ENCODE peak calls at places on chromosomes 13 and 19, in five cellular contexts. T is T47D, S is GM12878, H is SK-N-SH, L is K562. V is an unnamed sample.

GRCh38 chr19:45151821-45152503 is 8.8 kb downstream of the NKPD1 start:
- DNase-seq in T (no peak), S (no peak), H (no peak), L (no peak), V (no peak)

GRCh38 chr13:69124996-69125395 is 982.6 kb upstream of the ATXN8OS start:
- DNase-seq in T (no peak), S (no peak), H (no peak), L (no peak), V (no peak)

GRCh38 chr19:54469496-54469934 is 3.6 kb downstream of the CDC42EP5 start:
- DNase-seq in T (no peak), S (no peak), H (no peak), L (no peak), V (no peak)

GRCh38 chr19:47790398-47790814 is 11.9 kb downstream of the SELENOW start:
- DNase-seq in T (peak; percentile 67), S (no peak), H (peak; percentile 84), L (peak; percentile 88), V (peak; percentile 88)

GRCh38 chr19:294819-295686 is 3.9 kb upstream of the PLPP2 start:
- DNase-seq in T (no peak), S (no peak), H (peak; percentile 65), L (peak; percentile 80), V (no peak)

GRCh38 chr13:34265016-34265692 is 447.2 kb downstream of the RFC3 start:
- DNase-seq in T (no peak), S (no peak), H (no peak), L (no peak), V (no peak)

GRCh38 chr13:24709186-24709913 is 29.1 kb downstream of the ATP12A start:
- DNase-seq in T (no peak), S (no peak), H (no peak), L (no peak), V (no peak)

GRCh38 chr19:6587998-6588507 is 2.9 kb downstream of the CD70 start:
- DNase-seq in T (no peak), S (no peak), H (no peak), L (peak; percentile 18), V (no peak)

GRCh38 chr19:49896863-49897621 is at the start of gene IL4I1:
- DNase-seq in T (no peak), S (peak; percentile 96), H (no peak), L (no peak), V (no peak)

GRCh38 chr13:109336730-109337129 is 449.7 kb downstream of the IRS2 start:
- DNase-seq in T (no peak), S (no peak), H (no peak), L (no peak), V (no peak)

GRCh38 chr19:50191270-50191669 is 12.2 kb upstream of the MYH14 start:
- DNase-seq in T (no peak), S (peak; percentile 13), H (no peak), L (no peak), V (no peak)

GRCh38 chr13:111846396-111847174 is 220.4 kb upstream of the SOX1 start:
- DNase-seq in T (no peak), S (no peak), H (no peak), L (no peak), V (no peak)

GRCh38 chr13:40130871-40131636 is 475.6 kb downstream of the COG6 start:
- DNase-seq in T (no peak), S (no peak), H (no peak), L (no peak), V (peak; percentile 40)

GRCh38 chr13:38921081-38921480 is 69.5 kb downstream of the STOML3 start:
- DNase-seq in T (no peak), S (no peak), H (no peak), L (no peak), V (no peak)

GRCh38 chr13:47420012-47420411 is 523.2 kb upstream of the HTR2A start:
- DNase-seq in T (no peak), S (no peak), H (no peak), L (no peak), V (no peak)

GRCh38 chr19:46602392-46603194 is 1.5 kb downstream of the CALM3 start:
- DNase-seq in T (no peak), S (no peak), H (peak; percentile 67), L (peak; percentile 26), V (no peak)

GRCh38 chr19:1295169-1296012 is 9.7 kb downstream of the EFNA2 start:
- DNase-seq in T (no peak), S (no peak), H (peak; percentile 97), L (peak; percentile 99), V (no peak)

GRCh38 chr13:101415358-101416174 is 742 bp downstream of the NALCN start:
- DNase-seq in T (no peak), S (no peak), H (no peak), L (no peak), V (no peak)

GRCh38 chr13:21034602-21035190 is 26.7 kb downstream of the LATS2 start:
- DNase-seq in T (no peak), S (no peak), H (no peak), L (no peak), V (no peak)

GRCh38 chr19:799076-799881 is 2.0 kb downstream of the PTBP1 start:
- DNase-seq in T (peak; percentile 45), S (no peak), H (peak; percentile 41), L (peak; percentile 11), V (no peak)

GRCh38 chr19:10812902-10813404 is 23.1 kb downstream of the TMED1 start:
- DNase-seq in T (no peak), S (no peak), H (no peak), L (peak; percentile 80), V (no peak)

GRCh38 chr19:55684946-55685681 is 10.1 kb downstream of the EPN1 start:
- DNase-seq in T (no peak), S (no peak), H (no peak), L (no peak), V (no peak)

GRCh38 chr13:98172570-98173405 is 4.3 kb downstream of the RNF113B start:
- DNase-seq in T (no peak), S (no peak), H (peak; percentile 61), L (no peak), V (no peak)

GRCh38 chr19:43754312-43754561 is 525 bp downstream of the SMG9 start:
- DNase-seq in T (no peak), S (no peak), H (no peak), L (no peak), V (no peak)

GRCh38 chr19:3606174-3606689 is 443 bp downstream of the TBXA2R start:
- DNase-seq in T (peak; percentile 73), S (no peak), H (peak; percentile 78), L (peak; percentile 71), V (peak; percentile 10)

GRCh38 chr13:73428137-73428536 is 369.3 kb downstream of the KLF5 start:
- DNase-seq in T (no peak), S (no peak), H (no peak), L (no peak), V (peak; percentile 81)

DNA sequence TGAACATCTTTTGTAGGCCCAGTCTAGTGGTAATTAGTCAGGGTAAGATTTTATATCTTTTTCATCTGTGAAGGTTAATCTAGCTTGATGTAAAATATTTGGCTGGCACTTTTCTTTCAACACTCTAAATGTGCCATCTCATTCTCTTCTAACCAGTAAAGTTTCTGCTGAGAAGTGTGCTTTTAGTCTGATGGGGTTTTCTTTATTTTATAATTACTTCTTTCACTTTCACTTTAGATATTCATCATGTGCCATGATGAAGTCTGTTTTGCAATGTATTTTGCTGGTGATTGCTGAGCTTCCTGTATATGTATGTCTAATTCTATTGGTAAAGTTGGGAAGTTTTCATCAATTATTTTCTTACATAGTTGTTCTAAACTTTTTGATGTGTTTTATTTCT is 31.9 kb downstream of the ZNF726 start:
- DNase-seq in T (no peak), S (no peak), H (no peak), L (no peak), V (no peak)
- TF ChIP-seq JUND in T (no peak), S (no peak), H (no peak), L (no peak), V (no peak)

GRCh38 chr13:94056362-94056990 is 423.0 kb downstream of the DCT start:
- DNase-seq in T (no peak), S (no peak), H (no peak), L (no peak), V (no peak)

GRCh38 chr13:94050039-94050438 is 429.4 kb downstream of the DCT start:
- DNase-seq in T (no peak), S (no peak), H (no peak), L (no peak), V (no peak)

GRCh38 chr13:94050686-94051085 is 428.8 kb downstream of the DCT start:
- DNase-seq in T (no peak), S (no peak), H (no peak), L (no peak), V (no peak)

GRCh38 chr13:94057618-94058017 is 421.9 kb downstream of the DCT start:
- DNase-seq in T (no peak), S (no peak), H (peak; percentile 29), L (no peak), V (no peak)

GRCh38 chr13:94054159-94054558 is 425.3 kb downstream of the DCT start:
- DNase-seq in T (no peak), S (no peak), H (peak; percentile 21), L (no peak), V (no peak)
- TF ChIP-seq JUND in T (no peak), S (no peak), H (no peak), L (no peak), V (no peak)

GRCh38 chr19:12365094-12365371 is 450 bp downstream of the ZNF442 start:
- DNase-seq in T (peak; percentile 25), S (no peak), H (peak; percentile 76), L (no peak), V (no peak)
- TF ChIP-seq JUND in T (no peak), S (no peak), H (no peak), L (no peak), V (no peak)

DNA sequence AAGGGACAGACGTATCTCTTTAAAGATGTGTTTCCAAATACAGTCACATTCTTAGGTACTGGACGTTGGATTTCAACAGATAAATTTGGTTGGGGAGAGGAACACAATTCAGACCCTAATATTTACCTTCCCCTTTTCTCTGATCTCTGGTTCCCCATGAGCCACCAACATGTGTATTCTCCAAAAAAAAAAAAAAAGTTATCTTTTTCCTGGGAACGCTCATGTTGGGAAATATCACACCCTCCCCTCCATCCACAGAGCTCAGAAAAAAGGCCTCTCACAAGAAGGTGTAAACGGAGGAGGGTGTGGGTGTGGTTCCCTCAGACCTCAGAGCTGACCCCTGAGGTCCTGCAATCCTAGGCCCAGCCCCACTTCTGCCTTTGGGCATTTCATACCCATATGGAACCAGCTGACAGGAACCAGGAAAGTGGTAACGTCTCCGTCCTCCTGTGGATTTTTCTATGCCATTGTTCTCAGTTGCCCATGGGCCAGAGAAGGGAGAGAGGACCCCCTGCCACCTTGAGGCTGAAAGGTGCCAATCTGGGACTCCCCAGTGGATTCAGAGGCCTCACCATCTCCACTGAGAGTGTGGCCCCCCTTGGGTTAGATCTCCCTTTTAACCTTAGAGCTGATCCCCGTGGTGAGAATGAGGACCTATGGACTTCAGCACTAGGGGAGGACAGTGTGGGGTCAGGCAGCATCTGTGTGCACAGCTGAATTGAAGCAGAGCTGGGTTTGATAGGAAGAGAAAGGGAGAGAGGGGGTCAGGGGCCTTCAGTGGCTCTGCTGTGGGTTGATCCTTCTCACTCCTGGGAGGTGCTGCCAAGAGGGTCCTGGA is 8.4 kb upstream of the SIGLEC12 start:
- DNase-seq in T (no peak), S (no peak), H (no peak), L (peak; percentile 55), V (no peak)
- TF ChIP-seq JUND in T (no peak), S (no peak), H (no peak), L (no peak), V (no peak)

GRCh38 chr13:45149964-45150363 is 29.7 kb downstream of the GTF2F2 start:
- DNase-seq in T (no peak), S (no peak), H (no peak), L (no peak), V (no peak)
- TF ChIP-seq JUND in T (no peak), S (no peak), H (no peak), L (no peak), V (no peak)

V was measured in HCT116.